ENCODE peak calls at places on chromosomes 5 and 9, in six cellular contexts. T is GM12892, U is H1, R is SK-N-SH, H is K562, M is HepG2. N is an unnamed sample.

GRCh38 chr9:72351538-72352453 is 13.2 kb downstream of the ZFAND5 start:
- DNase-seq in T (no peak), U (no peak), R (no peak), H (no peak), M (no peak), N (no peak)

GRCh38 chr5:143896981-143897380 is 85.0 kb downstream of the HMHB1 start:
- DNase-seq in T (no peak), U (no peak), R (no peak), H (no peak), M (no peak), N (no peak)

GRCh38 chr9:137138058-137138697 is 776 bp upstream of the GRIN1 start:
- DNase-seq in T (peak), U (peak), R (peak), H (peak), M (no peak), N (no peak)

GRCh38 chr9:131781069-131781468 is 41.2 kb upstream of the RAPGEF1 start:
- DNase-seq in T (no peak), U (no peak), R (no peak), H (no peak), M (no peak), N (no peak)

GRCh38 chr5:173744527-173744926 is 128.1 kb upstream of the BOD1 start:
- DNase-seq in T (no peak), U (no peak), R (no peak), H (no peak), M (no peak), N (no peak)

GRCh38 chr9:3410461-3410860 is 115.3 kb downstream of the RFX3 start:
- DNase-seq in T (no peak), U (no peak), R (no peak), H (no peak), M (no peak), N (no peak)

GRCh38 chr9:136416427-136416826 is 6.0 kb downstream of the PMPCA start:
- DNase-seq in T (no peak), U (no peak), R (no peak), H (no peak), M (no peak), N (no peak)

GRCh38 chr9:20835364-20836286 is 151.6 kb downstream of the FOCAD start:
- DNase-seq in T (no peak), U (no peak), R (no peak), H (no peak), M (peak), N (no peak)

GRCh38 chr9:2479056-2479565 is 142.5 kb upstream of the VLDLR start:
- DNase-seq in T (no peak), U (no peak), R (peak), H (no peak), M (no peak), N (no peak)

GRCh38 chr5:132762246-132763000 is 14.6 kb downstream of the SEPTIN8 start:
- DNase-seq in T (no peak), U (no peak), R (no peak), H (no peak), M (no peak), N (no peak)

GRCh38 chr9:98287383-98287782 is 31.9 kb upstream of the TBC1D2 start:
- DNase-seq in T (no peak), U (peak), R (peak), H (peak), M (no peak), N (no peak)
- TF ChIP-seq TAF1 in T (no peak), U (no peak), R (no peak), H (no peak), M (no peak), N (no peak)

DNA sequence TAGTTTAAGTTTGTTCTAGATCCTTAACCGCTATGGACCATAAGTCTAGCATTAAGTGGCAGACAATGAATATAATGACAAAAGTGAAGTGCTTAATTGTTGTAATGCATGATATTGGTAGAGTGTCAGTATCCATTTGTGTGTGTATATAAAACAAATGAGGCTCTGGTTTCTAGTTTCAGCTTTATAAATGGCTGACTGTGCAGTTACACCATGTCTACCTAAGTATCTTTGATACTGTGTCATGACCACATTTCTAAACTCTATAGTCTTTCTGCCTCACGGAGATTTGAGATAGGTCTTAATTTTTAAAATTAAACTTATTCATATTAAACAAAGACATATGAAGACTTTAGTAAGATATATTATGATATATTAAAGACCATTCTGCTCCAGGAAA is 92.0 kb downstream of the SPEF2 start:
- DNase-seq in T (no peak), U (no peak), R (no peak), H (no peak), M (no peak), N (no peak)
- TF ChIP-seq TAF1 in T (no peak), U (no peak), R (no peak), H (no peak), M (no peak), N (no peak)

DNA sequence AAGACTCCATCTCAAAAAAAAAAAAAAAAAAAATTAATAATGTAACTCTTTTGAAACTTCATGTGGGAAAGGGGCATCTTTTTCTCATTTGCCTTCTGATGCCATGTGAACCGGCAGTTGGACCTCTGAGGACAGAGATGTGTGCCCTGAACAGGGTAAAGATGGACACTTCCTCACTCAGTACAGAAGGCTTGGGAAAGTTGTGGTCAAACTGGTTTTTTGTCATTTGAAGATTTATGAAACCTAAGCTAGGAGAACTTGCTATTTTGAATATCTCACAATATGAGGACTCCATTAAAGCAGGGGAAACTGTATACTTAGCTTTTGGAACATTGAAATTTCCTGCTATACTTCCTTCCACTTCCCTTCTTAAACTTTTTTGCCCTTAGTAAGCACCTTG is 147.5 kb upstream of the ALDH1B1 start:
- DNase-seq in T (no peak), U (no peak), R (no peak), H (no peak), M (no peak), N (no peak)
- TF ChIP-seq TAF1 in T (no peak), U (no peak), R (no peak), H (no peak), M (no peak), N (no peak)

DNA sequence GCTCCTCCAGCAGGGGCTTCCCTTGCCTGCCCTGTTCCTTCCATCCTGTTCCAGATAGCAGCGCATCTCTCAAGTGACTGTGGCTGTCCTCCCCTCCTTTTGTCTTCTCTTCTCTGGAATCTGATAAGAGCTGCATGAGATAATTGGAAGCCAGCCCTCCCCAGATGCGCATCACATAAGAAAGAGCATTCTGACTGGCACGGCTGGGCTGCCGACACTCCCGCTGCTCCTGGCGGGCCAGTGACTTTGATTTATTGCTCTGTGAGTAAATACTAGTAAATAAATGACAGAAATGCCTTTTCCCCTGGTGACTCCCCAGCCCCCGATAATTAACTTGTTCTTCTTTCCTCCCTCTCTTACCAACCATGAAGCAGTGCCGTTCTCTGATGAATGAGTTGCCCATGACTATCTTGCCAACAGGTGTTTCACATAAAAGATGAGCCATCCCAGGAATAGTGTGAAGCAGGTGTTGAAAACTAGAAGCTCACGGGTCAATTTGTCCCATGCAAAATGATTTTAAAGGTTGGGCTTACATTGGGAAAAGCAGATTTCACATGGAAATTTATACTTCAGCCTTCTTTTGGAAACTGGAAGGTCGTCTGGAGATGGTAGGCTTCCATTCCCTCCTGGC is 212.3 kb downstream of the ERCC6L2 start:
- DNase-seq in T (no peak), U (no peak), R (no peak), H (no peak), M (no peak), N (no peak)
- TF ChIP-seq TAF1 in T (no peak), U (no peak), R (no peak), H (no peak), M (no peak), N (no peak)

DNA sequence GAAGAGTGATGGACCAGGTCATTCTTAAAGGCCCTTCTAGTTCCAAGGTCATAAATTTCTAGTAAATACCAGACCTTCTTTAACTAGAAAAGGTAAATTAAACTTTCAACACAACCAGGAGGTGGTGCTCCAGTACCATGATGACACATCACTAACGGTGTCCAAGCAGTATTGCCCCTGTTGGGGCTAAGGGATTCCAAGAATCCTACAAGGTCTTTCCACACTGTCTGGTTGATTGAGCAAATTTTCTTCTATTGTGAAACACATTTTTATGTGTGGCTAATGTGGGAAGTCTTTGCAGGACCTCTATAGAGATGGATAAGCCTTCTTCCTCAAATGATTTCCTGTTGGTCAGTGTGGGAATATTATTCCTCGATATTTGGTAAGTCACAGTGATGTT is 459.6 kb upstream of the PAPPA start:
- DNase-seq in T (no peak), U (peak), R (no peak), H (no peak), M (peak), N (no peak)
- TF ChIP-seq TAF1 in T (no peak), U (no peak), R (no peak), H (no peak), M (no peak), N (no peak)

GRCh38 chr9:89374176-89374575 is 55.9 kb downstream of the SECISBP2 start:
- DNase-seq in T (no peak), U (no peak), R (no peak), H (no peak), M (no peak), N (no peak)
- TF ChIP-seq TAF1 in T (no peak), U (no peak), R (no peak), H (no peak), M (no peak), N (no peak)

DNA sequence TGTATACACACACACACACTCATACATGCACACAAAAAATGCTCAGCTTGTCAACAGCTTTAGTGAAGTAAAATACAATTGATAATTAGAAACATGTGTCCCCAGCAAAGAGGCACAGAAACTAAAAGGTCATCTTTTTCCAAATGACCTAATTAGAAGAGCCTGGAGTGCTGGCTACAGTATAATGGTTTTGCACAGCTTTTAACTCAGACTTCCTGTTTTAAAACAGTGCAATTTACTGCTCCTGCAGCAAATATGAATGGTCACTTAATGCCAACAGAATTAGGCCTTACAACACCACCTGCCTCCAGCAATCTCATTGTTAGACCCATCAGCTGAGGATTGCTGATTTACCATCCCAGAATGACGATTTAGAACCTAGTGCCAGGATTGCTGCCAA is 239.3 kb downstream of the CETN3 start:
- DNase-seq in T (no peak), U (no peak), R (peak), H (no peak), M (no peak), N (no peak)
- TF ChIP-seq TAF1 in T (no peak), U (no peak), R (no peak), H (no peak), M (no peak), N (no peak)

DNA sequence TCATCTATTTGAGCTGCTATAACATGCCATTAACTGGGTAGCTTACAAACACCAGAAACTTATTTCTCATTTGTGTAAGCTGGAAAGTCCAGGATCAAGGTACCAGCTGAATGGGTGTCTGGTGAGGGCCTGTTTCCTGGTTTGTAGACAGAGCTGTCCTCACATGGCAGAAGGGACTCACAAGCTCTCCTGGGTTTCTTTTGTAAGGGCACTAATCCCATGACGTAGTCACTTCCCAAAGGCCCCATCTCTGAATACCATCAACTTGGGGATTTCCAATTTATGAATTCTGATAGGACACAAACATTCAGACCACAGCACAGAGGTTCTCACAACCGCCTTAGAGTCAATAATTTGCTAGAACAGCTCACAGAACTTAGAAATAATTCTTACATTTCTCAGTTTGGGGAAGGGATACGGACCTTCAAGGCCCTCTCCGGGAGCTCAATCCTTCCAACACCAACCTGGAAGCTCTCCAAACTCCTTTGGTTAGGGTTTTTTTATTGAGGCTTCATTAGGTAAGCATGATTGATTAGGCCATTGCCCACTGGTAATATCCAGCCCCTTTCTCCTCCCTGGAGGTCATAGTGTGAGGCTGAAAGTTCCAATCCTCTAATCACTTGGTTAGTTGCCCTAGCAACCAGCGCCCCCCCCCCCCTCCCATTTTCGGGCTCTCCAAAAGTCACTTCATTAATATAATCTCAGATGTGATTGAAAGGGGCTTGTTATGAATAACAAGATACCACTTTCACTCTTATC is 7.6 kb upstream of the DNAJA1 start:
- DNase-seq in T (no peak), U (no peak), R (no peak), H (no peak), M (no peak), N (no peak)
- TF ChIP-seq TAF1 in T (no peak), U (no peak), R (no peak), H (no peak), M (no peak), N (no peak)